ENCODE peak calls at places on chromosomes 12 and 14, in eight cellular contexts. G is left ventricle myocardium inferior, I is cardiac muscle cell, O is fibroblast of lung, J is Peyer's patch, V is neural progenitor cell, Z is stomach, M is Panc1. E is an unnamed sample.

GRCh38 chr12:94621662-94622359 is 28.5 kb downstream of the TMCC3 start:
- DNase-seq in G (no peak), M (no peak), J (peak), O (peak), V (no peak), Z (no peak), I (no peak), E (peak)

GRCh38 chr12:123282111-123282510 is 10.5 kb upstream of the CDK2AP1 start:
- DNase-seq in G (no peak), M (no peak), O (no peak), V (no peak), J (peak), Z (no peak), I (no peak), E (no peak)

GRCh38 chr12:59972941-59973340 is 377.1 kb downstream of the SLC16A7 start:
- DNase-seq in Z (no peak), V (no peak), I (no peak), J (no peak), M (no peak), O (peak), G (no peak), E (no peak)

GRCh38 chr12:65741662-65742480 is 82.4 kb upstream of the HMGA2 start:
- DNase-seq in V (peak), O (peak), G (peak), M (no peak), J (no peak), Z (no peak), I (peak), E (no peak)

GRCh38 chr12:31323466-31324115 is 2.4 kb downstream of the SINHCAF start:
- DNase-seq in J (peak), V (no peak), I (no peak), G (peak), Z (peak), O (peak), M (no peak), E (peak)

GRCh38 chr14:104393199-104393897 is 186.2 kb upstream of the C14orf180 start:
- DNase-seq in I (no peak), M (no peak), G (peak), Z (peak), V (no peak), O (no peak), J (no peak), E (peak)

GRCh38 chr14:73726025-73726961 is 12.1 kb upstream of the PNMA1 start:
- DNase-seq in I (no peak), G (no peak), J (no peak), Z (no peak), V (no peak), M (no peak), O (no peak), E (no peak)

GRCh38 chr12:49365542-49365941 is 1.7 kb upstream of the SPATS2 start:
- DNase-seq in Z (no peak), J (no peak), I (no peak), O (peak), G (no peak), M (no peak), V (no peak), E (no peak)

GRCh38 chr14:89911018-89911919 is 43.3 kb downstream of the EFCAB11 start:
- DNase-seq in J (peak), V (peak), Z (peak), G (no peak), O (peak), M (no peak), I (peak), E (peak)

GRCh38 chr14:20412422-20412821 is 879 bp downstream of the TEP1 start:
- DNase-seq in O (peak), J (no peak), V (no peak), Z (no peak), G (no peak), M (no peak), I (no peak), E (no peak)

GRCh38 chr14:53549956-53550355 is 396.8 kb upstream of the DDHD1 start:
- DNase-seq in I (no peak), J (no peak), V (peak), M (no peak), O (no peak), Z (no peak), G (no peak), E (no peak)

GRCh38 chr12:8709124-8709830 is 11.5 kb downstream of the RIMKLB start:
- DNase-seq in O (peak), Z (peak), M (no peak), I (no peak), J (peak), V (no peak), G (no peak), E (peak)

DNA sequence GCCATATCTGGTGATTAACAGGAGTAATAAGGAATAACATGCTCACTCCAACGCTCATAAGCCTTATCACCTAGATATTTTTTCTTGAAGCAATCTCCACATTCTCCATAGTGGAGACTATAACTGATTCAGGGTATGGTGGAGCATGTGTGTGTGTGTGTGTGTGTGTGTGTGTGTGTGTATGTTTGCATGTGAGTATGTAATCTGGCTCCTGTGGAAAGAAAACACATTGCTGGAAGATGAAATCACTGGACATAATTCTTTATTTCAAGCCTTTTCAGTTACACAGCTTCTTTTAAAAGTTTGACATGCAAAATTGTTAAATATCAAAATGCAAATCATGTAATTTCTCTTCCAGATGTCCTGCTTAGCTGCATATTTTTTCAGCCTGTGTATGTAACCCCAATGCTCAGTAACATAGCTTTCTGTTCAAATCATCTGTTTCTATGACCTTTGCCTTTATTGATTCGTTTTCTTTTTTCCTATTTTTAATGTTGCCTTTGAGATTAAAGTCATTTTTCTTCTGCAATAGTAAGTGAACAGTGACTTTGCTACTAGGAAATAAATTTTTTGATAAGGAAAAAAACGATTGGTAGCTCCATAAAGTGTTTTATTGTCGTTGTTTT is 80.5 kb upstream of the BTG1 start:
- DNase-seq in M (no peak), O (peak), V (no peak), J (no peak), Z (no peak), I (no peak), G (no peak), E (no peak)
- TF ChIP-seq CTCF in M (no peak), O (no peak), V (no peak), J (no peak), Z (no peak), I (no peak), G (no peak), E (no peak)

DNA sequence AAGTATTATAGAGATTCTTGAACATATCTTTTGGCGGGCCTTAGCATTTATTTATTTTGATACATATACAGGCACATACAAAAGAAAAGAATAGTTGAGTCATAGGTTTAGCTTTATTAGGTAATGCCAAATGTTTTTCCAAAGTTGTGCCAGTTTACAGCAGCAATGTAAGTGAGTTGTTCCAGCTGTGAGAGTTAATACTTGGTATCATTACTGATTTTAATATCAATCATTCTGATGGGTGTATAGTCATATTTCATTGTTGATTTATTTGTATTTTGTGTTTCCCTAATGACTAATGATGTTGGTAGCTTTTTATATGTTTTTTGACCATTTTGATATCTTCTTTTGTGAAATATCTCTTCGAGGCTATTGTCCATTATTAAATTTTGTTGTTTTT is 122.4 kb downstream of the MIPOL1 start:
- DNase-seq in I (no peak), G (no peak), V (no peak), M (no peak), O (no peak), Z (no peak), J (no peak), E (no peak)
- H3K27ac ChIP-seq in I (no peak), G (no peak), V (peak), M (no peak), O (no peak), Z (no peak), J (no peak), E (no peak)

GRCh38 chr12:96698521-96698920 is 208.5 kb upstream of the NEDD1 start:
- DNase-seq in J (no peak), M (no peak), G (no peak), V (no peak), I (no peak), Z (no peak), O (no peak), E (no peak)
- TF ChIP-seq CTCF in J (no peak), M (peak), G (no peak), V (peak), I (no peak), Z (no peak), O (no peak), E (no peak)

GRCh38 chr12:126966498-126966897 is 1300.5 kb upstream of the TMEM132C start:
- DNase-seq in Z (no peak), G (no peak), O (no peak), V (no peak), I (no peak), M (no peak), J (no peak), E (no peak)

GRCh38 chr12:126963825-126964224 is 1303.1 kb upstream of the TMEM132C start:
- DNase-seq in V (no peak), G (no peak), J (no peak), Z (no peak), M (no peak), I (no peak), O (no peak), E (no peak)

GRCh38 chr12:126967152-126967551 is 1299.8 kb upstream of the TMEM132C start:
- DNase-seq in G (no peak), V (no peak), M (no peak), J (no peak), Z (no peak), O (no peak), I (no peak), E (no peak)
- H3K27ac ChIP-seq in G (no peak), V (no peak), M (no peak), J (no peak), Z (no peak), O (no peak), I (no peak), E (no peak)

DNA sequence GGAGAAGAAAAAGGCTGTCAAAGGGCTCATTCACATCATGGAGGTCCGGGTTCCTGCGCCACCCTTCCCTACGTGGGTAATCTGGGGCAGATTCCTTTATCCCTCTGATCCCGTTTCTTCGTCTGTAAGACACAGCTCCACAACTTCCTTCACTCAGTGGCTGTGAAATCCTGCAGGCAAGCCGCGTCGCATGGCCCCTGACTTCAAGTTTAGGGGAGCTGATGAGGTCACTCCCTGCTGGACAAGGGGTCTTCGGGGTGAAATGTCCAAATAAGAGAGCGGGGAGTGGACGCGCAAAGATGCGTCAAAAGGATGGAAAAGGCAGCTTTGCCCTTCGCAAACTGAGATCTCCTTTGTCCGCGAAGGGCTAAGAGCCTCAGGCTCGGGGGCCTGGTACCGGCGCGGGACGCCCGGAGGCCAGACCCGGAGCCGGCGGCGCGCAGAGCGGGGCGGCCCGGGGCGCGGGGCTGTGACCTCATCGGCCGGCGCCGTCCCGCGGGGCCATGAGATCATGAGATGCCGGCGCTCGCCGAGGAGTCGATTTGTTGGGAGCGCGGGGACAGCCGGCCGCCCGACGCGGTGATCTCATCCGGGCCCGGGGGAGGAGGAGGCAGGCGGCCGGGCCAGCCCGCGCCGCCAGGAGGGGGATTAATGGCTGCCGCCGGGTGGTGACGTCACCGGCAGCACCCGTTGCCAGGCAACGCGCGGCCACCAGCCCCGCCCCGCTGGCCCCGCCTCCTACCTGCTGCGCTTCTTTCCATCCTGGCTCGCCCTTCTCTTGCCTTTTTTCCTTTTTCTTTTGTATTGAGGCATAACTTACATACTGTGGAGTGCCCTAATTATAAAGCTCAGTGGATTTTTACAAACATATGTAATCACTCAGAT is 62.1 kb downstream of the HRK start:
- DNase-seq in V (peak), O (peak), J (peak), Z (peak), M (peak), I (peak), G (peak), E (peak)
- TF ChIP-seq CTCF in V (no peak), O (no peak), J (no peak), Z (no peak), M (no peak), I (no peak), G (peak), E (no peak)

DNA sequence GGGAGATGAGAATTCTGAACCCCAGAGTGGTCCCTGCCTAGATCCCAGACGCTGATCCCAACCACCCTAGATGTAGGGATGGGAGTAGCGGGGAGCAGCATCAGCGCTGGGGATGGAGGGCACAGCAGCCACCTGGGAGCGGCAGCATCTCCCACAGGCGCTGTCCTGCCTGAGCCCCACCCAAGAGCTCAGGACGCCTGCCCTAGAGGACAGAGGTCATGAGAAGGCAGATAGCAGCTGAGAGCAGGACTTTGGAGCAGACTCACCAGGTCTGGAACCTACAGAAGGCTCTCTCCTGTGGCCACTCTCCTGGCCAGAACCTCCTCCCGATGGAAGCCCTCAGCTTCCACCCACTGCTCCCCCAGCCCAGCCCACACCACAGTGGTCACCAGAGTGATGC is 7.2 kb downstream of the CCDC85C start:
- DNase-seq in O (no peak), I (no peak), G (no peak), J (peak), M (no peak), V (no peak), Z (no peak), E (peak)
- H3K27ac ChIP-seq in O (no peak), I (no peak), G (peak), J (peak), M (peak), V (no peak), Z (peak), E (peak)

GRCh38 chr14:54640480-54640879 is 73.6 kb downstream of the SAMD4A start:
- DNase-seq in V (no peak), G (no peak), O (no peak), Z (no peak), I (no peak), J (no peak), M (no peak), E (no peak)

GRCh38 chr14:54643696-54644176 is 76.8 kb downstream of the SAMD4A start:
- DNase-seq in V (peak), M (no peak), Z (no peak), G (no peak), I (no peak), J (no peak), O (no peak), E (no peak)

GRCh38 chr14:54646576-54647130 is 79.7 kb downstream of the SAMD4A start:
- DNase-seq in Z (no peak), J (no peak), M (no peak), O (no peak), I (no peak), G (no peak), V (no peak), E (no peak)

GRCh38 chr14:54642121-54642520 is 75.2 kb downstream of the SAMD4A start:
- DNase-seq in O (no peak), M (no peak), J (no peak), V (no peak), Z (no peak), I (no peak), G (no peak), E (no peak)

GRCh38 chr14:54642950-54643695 is 76.2 kb downstream of the SAMD4A start:
- DNase-seq in O (peak), I (peak), M (no peak), G (no peak), J (no peak), Z (no peak), V (peak), E (no peak)
- TF ChIP-seq CTCF in O (peak), I (peak), M (peak), G (no peak), J (peak), Z (no peak), V (peak), E (no peak)

GRCh38 chr12:53217930-53218307 is 10.9 kb upstream of the ITGB7 start:
- DNase-seq in J (no peak), G (no peak), I (no peak), M (no peak), Z (no peak), V (no peak), O (no peak), E (peak)

GRCh38 chr12:53219956-53220856 is 11.8 kb downstream of the RARG start:
- DNase-seq in J (peak), Z (peak), O (peak), I (peak), V (peak), M (peak), G (peak), E (peak)

GRCh38 chr12:53219116-53219955 is 12.3 kb upstream of the ITGB7 start:
- DNase-seq in O (peak), J (no peak), M (no peak), V (no peak), I (no peak), G (peak), Z (no peak), E (peak)

GRCh38 chr12:53217049-53217929 is 10.2 kb upstream of the ITGB7 start:
- DNase-seq in V (peak), J (peak), Z (peak), I (no peak), G (peak), O (peak), M (no peak), E (peak)

GRCh38 chr12:53218551-53219114 is 11.6 kb upstream of the ITGB7 start:
- DNase-seq in M (no peak), O (peak), I (no peak), G (peak), J (no peak), Z (no peak), V (no peak), E (peak)
- H3K27ac ChIP-seq in M (peak), O (peak), I (no peak), G (peak), J (peak), Z (peak), V (no peak), E (peak)

E was measured in colonic mucosa.